ENCODE peak calls at places on chromosome 19, in six cellular contexts. V is NCI-H460, G is germinal center, H is GM18507, L is HT-29, N is H1. W is an unnamed sample.

GRCh38 chr19:3692141-3693029 is 7.9 kb downstream of the PIP5K1C start:
- DNase-seq in H (no peak), N (peak; percentile 84), V (no peak), L (no peak), G (peak; percentile 62), W (peak; percentile 7)

GRCh38 chr19:17035842-17036424 is 9.3 kb upstream of the CPAMD8 start:
- DNase-seq in V (no peak), H (no peak), L (no peak), G (no peak), N (no peak), W (no peak)

GRCh38 chr19:3119071-3119781 is 16.6 kb upstream of the GNA15 start:
- DNase-seq in V (no peak), N (no peak), G (no peak), H (no peak), L (no peak), W (no peak)

GRCh38 chr19:48510421-48511268 is 990 bp downstream of the LMTK3 start:
- DNase-seq in L (peak; percentile 78), V (peak; percentile 38), G (peak; percentile 68), H (no peak), N (peak; percentile 94), W (peak; percentile 45)

GRCh38 chr19:55353356-55353802 is 1.1 kb downstream of the COX6B2 start:
- DNase-seq in V (no peak), L (no peak), H (no peak), N (no peak), G (no peak), W (no peak)

GRCh38 chr19:12052571-12053169 is at the start of gene ZNF878:
- DNase-seq in V (no peak), H (no peak), N (peak; percentile 97), L (peak; percentile 63), G (peak; percentile 75), W (no peak)

GRCh38 chr19:53977991-53978731 is 13.3 kb upstream of the CACNG6 start:
- DNase-seq in L (no peak), G (no peak), H (no peak), N (peak; percentile 97), V (no peak), W (no peak)

GRCh38 chr19:18612772-18613588 is at the start of gene TMEM59L:
- DNase-seq in V (no peak), N (peak; percentile 82), L (no peak), H (no peak), G (no peak), W (no peak)

GRCh38 chr19:13459351-13459750 is 46.9 kb downstream of the CACNA1A start:
- DNase-seq in G (no peak), H (no peak), V (no peak), N (peak; percentile 53), L (no peak), W (no peak)

GRCh38 chr19:21698215-21698614 is 69.2 kb downstream of the ZNF100 start:
- DNase-seq in G (no peak), H (no peak), L (peak; percentile 9), V (no peak), N (no peak), W (no peak)

GRCh38 chr19:33143897-33144405 is 12.0 kb downstream of the WDR88 start:
- DNase-seq in L (peak; percentile 88), G (peak; percentile 82), N (peak; percentile 78), H (peak; percentile 62), V (peak; percentile 43), W (peak; percentile 51)

GRCh38 chr19:51480590-51480989 is 2.3 kb downstream of the CEACAM18 start:
- DNase-seq in H (no peak), N (no peak), V (no peak), L (peak; percentile 75), G (no peak), W (no peak)

GRCh38 chr19:31214086-31214485 is 135.2 kb downstream of the TSHZ3 start:
- DNase-seq in H (no peak), N (no peak), G (no peak), V (no peak), L (peak; percentile 80), W (peak; percentile 37)

GRCh38 chr19:45820413-45821102 is 5.5 kb upstream of the RSPH6A start:
- DNase-seq in N (no peak), G (no peak), L (no peak), H (no peak), V (no peak), W (no peak)

GRCh38 chr19:37941820-37942515 is 35.0 kb downstream of the SIPA1L3 start:
- DNase-seq in N (no peak), V (no peak), L (no peak), H (no peak), G (no peak), W (no peak)

GRCh38 chr19:342801-343421 is 1.7 kb downstream of the MIER2 start:
- DNase-seq in H (no peak), L (peak; percentile 51), V (no peak), G (no peak), N (no peak), W (no peak)

GRCh38 chr19:12788682-12789097 is 2.6 kb upstream of the JUNB start:
- DNase-seq in L (peak; percentile 75), H (no peak), V (no peak), N (no peak), G (no peak), W (peak; percentile 59)

GRCh38 chr19:6164906-6165531 is 29.6 kb downstream of the ACSBG2 start:
- DNase-seq in H (no peak), N (no peak), V (no peak), G (no peak), L (no peak), W (no peak)

GRCh38 chr19:53193534-53194222 is 520 bp upstream of the ZNF665 start:
- DNase-seq in N (no peak), V (no peak), L (no peak), G (no peak), H (no peak), W (no peak)

GRCh38 chr19:10286803-10287737 is at the start of gene ICAM4:
- DNase-seq in H (no peak), G (no peak), N (peak; percentile 80), L (no peak), V (no peak), W (no peak)

GRCh38 chr19:52520013-52520412 is 7.5 kb upstream of the ZNF808 start:
- DNase-seq in V (no peak), G (no peak), N (no peak), L (no peak), H (no peak), W (no peak)

W was measured in MM.1S.